ENCODE peak calls at places on chromosome 2, in nine cellular contexts. One of them, this sample, is unnamed.

GRCh38 chr2:160418398-160418765 is 75.2 kb downstream of the RBMS1 start:
- DNase-seq in uterus: no peak
- DNase-seq in MM.1S: no peak
- DNase-seq in OCI-LY7: no peak
- DNase-seq in AG04449: no peak
- DNase-seq in fibroblast of lung: no peak
- DNase-seq in WTC11: no peak
- DNase-seq in left ventricle myocardium inferior: no peak
- DNase-seq in mammary epithelial cell: no peak
- DNase-seq in this sample: no peak

GRCh38 chr2:214808961-214809750 is at the start of gene BARD1:
- DNase-seq in uterus: peak; percentile 47
- DNase-seq in OCI-LY7: peak; percentile 81
- DNase-seq in MM.1S: peak; percentile 74
- DNase-seq in mammary epithelial cell: peak; percentile 67
- DNase-seq in left ventricle myocardium inferior: peak; percentile 59
- DNase-seq in WTC11: peak; percentile 53
- DNase-seq in AG04449: no peak
- DNase-seq in fibroblast of lung: peak; percentile 55
- DNase-seq in this sample: peak; percentile 47

GRCh38 chr2:128374711-128375413 is 56.2 kb upstream of the HS6ST1 start:
- DNase-seq in left ventricle myocardium inferior: no peak
- DNase-seq in mammary epithelial cell: no peak
- DNase-seq in WTC11: peak; percentile 3
- DNase-seq in fibroblast of lung: peak; percentile 61
- DNase-seq in uterus: no peak
- DNase-seq in AG04449: no peak
- DNase-seq in MM.1S: no peak
- DNase-seq in OCI-LY7: no peak
- DNase-seq in this sample: no peak

GRCh38 chr2:68643874-68644485 is 601 bp downstream of the PROKR1 start:
- DNase-seq in mammary epithelial cell: no peak
- DNase-seq in uterus: no peak
- DNase-seq in MM.1S: no peak
- DNase-seq in AG04449: no peak
- DNase-seq in WTC11: no peak
- DNase-seq in left ventricle myocardium inferior: no peak
- DNase-seq in fibroblast of lung: no peak
- DNase-seq in OCI-LY7: no peak
- DNase-seq in this sample: no peak

GRCh38 chr2:164661349-164661748 is 40.1 kb upstream of the GRB14 start:
- DNase-seq in MM.1S: no peak
- DNase-seq in uterus: no peak
- DNase-seq in left ventricle myocardium inferior: no peak
- DNase-seq in AG04449: no peak
- DNase-seq in OCI-LY7: no peak
- DNase-seq in WTC11: no peak
- DNase-seq in mammary epithelial cell: peak; percentile 75
- DNase-seq in fibroblast of lung: peak; percentile 2
- DNase-seq in this sample: no peak

GRCh38 chr2:234751275-234751938 is 200.4 kb upstream of the SH3BP4 start:
- DNase-seq in MM.1S: no peak
- DNase-seq in WTC11: no peak
- DNase-seq in uterus: no peak
- DNase-seq in AG04449: no peak
- DNase-seq in fibroblast of lung: no peak
- DNase-seq in mammary epithelial cell: no peak
- DNase-seq in left ventricle myocardium inferior: no peak
- DNase-seq in OCI-LY7: no peak
- DNase-seq in this sample: no peak

GRCh38 chr2:119282966-119283511 is 59.4 kb downstream of the STEAP3 start:
- DNase-seq in left ventricle myocardium inferior: peak; percentile 60
- DNase-seq in OCI-LY7: no peak
- DNase-seq in mammary epithelial cell: peak; percentile 10
- DNase-seq in AG04449: no peak
- DNase-seq in uterus: no peak
- DNase-seq in MM.1S: no peak
- DNase-seq in fibroblast of lung: no peak
- DNase-seq in WTC11: no peak
- DNase-seq in this sample: peak; percentile 8

GRCh38 chr2:12501469-12502147 is 215.1 kb upstream of the TRIB2 start:
- DNase-seq in OCI-LY7: no peak
- DNase-seq in left ventricle myocardium inferior: peak; percentile 49
- DNase-seq in MM.1S: peak; percentile 68
- DNase-seq in WTC11: no peak
- DNase-seq in mammary epithelial cell: peak; percentile 30
- DNase-seq in fibroblast of lung: no peak
- DNase-seq in AG04449: no peak
- DNase-seq in uterus: peak; percentile 63
- DNase-seq in this sample: peak; percentile 56

GRCh38 chr2:199279146-199279545 is 178.6 kb downstream of the SATB2 start:
- DNase-seq in MM.1S: no peak
- DNase-seq in OCI-LY7: no peak
- DNase-seq in AG04449: no peak
- DNase-seq in uterus: no peak
- DNase-seq in fibroblast of lung: no peak
- DNase-seq in left ventricle myocardium inferior: no peak
- DNase-seq in mammary epithelial cell: no peak
- DNase-seq in WTC11: no peak
- DNase-seq in this sample: no peak

GRCh38 chr2:174846941-174847938 is 83.0 kb upstream of the CHRNA1 start:
- DNase-seq in fibroblast of lung: peak; percentile 98
- DNase-seq in OCI-LY7: no peak
- DNase-seq in uterus: no peak
- DNase-seq in mammary epithelial cell: peak; percentile 86
- DNase-seq in AG04449: peak; percentile 82
- DNase-seq in MM.1S: no peak
- DNase-seq in left ventricle myocardium inferior: no peak
- DNase-seq in WTC11: peak; percentile 34
- DNase-seq in this sample: no peak

GRCh38 chr2:124265641-124266040 is 240.6 kb downstream of the CNTNAP5 start:
- DNase-seq in fibroblast of lung: no peak
- DNase-seq in WTC11: no peak
- DNase-seq in mammary epithelial cell: no peak
- DNase-seq in AG04449: no peak
- DNase-seq in MM.1S: no peak
- DNase-seq in uterus: no peak
- DNase-seq in OCI-LY7: no peak
- DNase-seq in left ventricle myocardium inferior: no peak
- DNase-seq in this sample: no peak

GRCh38 chr2:19073522-19073921 is 284.9 kb downstream of the OSR1 start:
- DNase-seq in uterus: no peak
- DNase-seq in AG04449: no peak
- DNase-seq in WTC11: peak; percentile 53
- DNase-seq in MM.1S: no peak
- DNase-seq in fibroblast of lung: peak; percentile 72
- DNase-seq in left ventricle myocardium inferior: peak; percentile 16
- DNase-seq in OCI-LY7: no peak
- DNase-seq in mammary epithelial cell: peak; percentile 98
- DNase-seq in this sample: no peak

GRCh38 chr2:96928277-96928781 is 58.1 kb downstream of the FAM178B start:
- DNase-seq in WTC11: no peak
- DNase-seq in left ventricle myocardium inferior: no peak
- DNase-seq in mammary epithelial cell: peak; percentile 39
- DNase-seq in uterus: peak; percentile 78
- DNase-seq in MM.1S: no peak
- DNase-seq in AG04449: no peak
- DNase-seq in OCI-LY7: no peak
- DNase-seq in fibroblast of lung: no peak
- DNase-seq in this sample: no peak

GRCh38 chr2:69013837-69014796 is 1.1 kb downstream of the ANTXR1 start:
- DNase-seq in OCI-LY7: no peak
- DNase-seq in mammary epithelial cell: peak; percentile 24
- DNase-seq in AG04449: no peak
- DNase-seq in fibroblast of lung: peak; percentile 39
- DNase-seq in MM.1S: peak; percentile 11
- DNase-seq in left ventricle myocardium inferior: no peak
- DNase-seq in uterus: peak; percentile 28
- DNase-seq in WTC11: no peak
- DNase-seq in this sample: no peak

GRCh38 chr2:175576875-175577274 is 395.4 kb upstream of the ATP5MC3 start:
- DNase-seq in AG04449: no peak
- DNase-seq in uterus: no peak
- DNase-seq in WTC11: no peak
- DNase-seq in left ventricle myocardium inferior: no peak
- DNase-seq in fibroblast of lung: no peak
- DNase-seq in mammary epithelial cell: no peak
- DNase-seq in MM.1S: no peak
- DNase-seq in OCI-LY7: no peak
- DNase-seq in this sample: no peak

GRCh38 chr2:9234680-9235387 is 28.2 kb downstream of the ASAP2 start:
- DNase-seq in MM.1S: no peak
- DNase-seq in AG04449: peak; percentile 42
- DNase-seq in mammary epithelial cell: peak; percentile 98
- DNase-seq in OCI-LY7: no peak
- DNase-seq in fibroblast of lung: peak; percentile 71
- DNase-seq in WTC11: no peak
- DNase-seq in left ventricle myocardium inferior: no peak
- DNase-seq in uterus: no peak
- DNase-seq in this sample: no peak

DNA sequence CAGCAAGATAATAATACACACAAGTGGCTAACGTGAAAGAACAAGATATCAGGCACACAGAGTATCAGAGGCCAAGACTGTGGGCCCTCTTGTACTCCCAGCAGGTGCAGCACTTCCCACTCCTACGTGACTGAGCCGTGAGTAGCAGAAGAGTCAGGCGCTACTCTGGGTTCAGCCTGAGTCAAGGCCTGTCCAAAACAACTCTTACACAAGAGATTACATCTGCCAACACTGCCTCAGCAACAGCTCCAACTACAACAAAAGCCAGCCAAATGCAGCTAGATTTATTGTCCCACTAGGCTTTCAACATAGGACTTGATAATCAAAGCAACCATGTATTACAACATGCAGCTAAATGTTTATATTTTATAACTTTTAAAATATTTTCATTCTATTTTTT is 56.2 kb downstream of the ITSN2 start:
- DNase-seq in uterus: peak; percentile 89
- DNase-seq in OCI-LY7: no peak
- DNase-seq in MM.1S: no peak
- DNase-seq in WTC11: no peak
- DNase-seq in left ventricle myocardium inferior: peak; percentile 77
- DNase-seq in mammary epithelial cell: peak; percentile 78
- DNase-seq in AG04449: peak; percentile 55
- DNase-seq in fibroblast of lung: peak; percentile 98
- DNase-seq in this sample: no peak
- TF ChIP-seq CTCF in uterus: no peak
- TF ChIP-seq CTCF in OCI-LY7: no peak
- TF ChIP-seq CTCF in MM.1S: no peak
- TF ChIP-seq CTCF in WTC11: no peak
- TF ChIP-seq CTCF in left ventricle myocardium inferior: no peak
- TF ChIP-seq CTCF in mammary epithelial cell: no peak
- TF ChIP-seq CTCF in AG04449: no peak
- TF ChIP-seq CTCF in fibroblast of lung: no peak
- TF ChIP-seq CTCF in this sample: no peak

GRCh38 chr2:29841386-29842004 is 79.9 kb downstream of the ALK start:
- DNase-seq in MM.1S: peak; percentile 19
- DNase-seq in WTC11: peak; percentile 54
- DNase-seq in left ventricle myocardium inferior: no peak
- DNase-seq in mammary epithelial cell: no peak
- DNase-seq in AG04449: no peak
- DNase-seq in uterus: no peak
- DNase-seq in OCI-LY7: peak; percentile 32
- DNase-seq in fibroblast of lung: peak; percentile 28
- DNase-seq in this sample: peak; percentile 46

GRCh38 chr2:29834624-29835023 is 86.8 kb downstream of the ALK start:
- DNase-seq in uterus: no peak
- DNase-seq in mammary epithelial cell: peak; percentile 38
- DNase-seq in WTC11: no peak
- DNase-seq in fibroblast of lung: no peak
- DNase-seq in OCI-LY7: no peak
- DNase-seq in left ventricle myocardium inferior: no peak
- DNase-seq in AG04449: no peak
- DNase-seq in MM.1S: no peak
- DNase-seq in this sample: no peak

GRCh38 chr2:29837925-29838324 is 83.5 kb downstream of the ALK start:
- DNase-seq in fibroblast of lung: no peak
- DNase-seq in MM.1S: no peak
- DNase-seq in uterus: no peak
- DNase-seq in left ventricle myocardium inferior: no peak
- DNase-seq in mammary epithelial cell: no peak
- DNase-seq in WTC11: no peak
- DNase-seq in AG04449: no peak
- DNase-seq in OCI-LY7: no peak
- DNase-seq in this sample: no peak

GRCh38 chr2:29834036-29834540 is 87.3 kb downstream of the ALK start:
- DNase-seq in WTC11: no peak
- DNase-seq in uterus: no peak
- DNase-seq in OCI-LY7: no peak
- DNase-seq in left ventricle myocardium inferior: no peak
- DNase-seq in AG04449: no peak
- DNase-seq in fibroblast of lung: no peak
- DNase-seq in mammary epithelial cell: no peak
- DNase-seq in MM.1S: no peak
- DNase-seq in this sample: no peak

GRCh38 chr2:29839306-29839705 is 82.1 kb downstream of the ALK start:
- DNase-seq in AG04449: no peak
- DNase-seq in mammary epithelial cell: no peak
- DNase-seq in fibroblast of lung: no peak
- DNase-seq in WTC11: no peak
- DNase-seq in left ventricle myocardium inferior: no peak
- DNase-seq in uterus: no peak
- DNase-seq in OCI-LY7: no peak
- DNase-seq in MM.1S: no peak
- DNase-seq in this sample: no peak
- TF ChIP-seq CTCF in AG04449: no peak
- TF ChIP-seq CTCF in mammary epithelial cell: no peak
- TF ChIP-seq CTCF in fibroblast of lung: no peak
- TF ChIP-seq CTCF in WTC11: no peak
- TF ChIP-seq CTCF in left ventricle myocardium inferior: no peak
- TF ChIP-seq CTCF in uterus: no peak
- TF ChIP-seq CTCF in OCI-LY7: no peak
- TF ChIP-seq CTCF in MM.1S: no peak
- TF ChIP-seq CTCF in this sample: no peak

DNA sequence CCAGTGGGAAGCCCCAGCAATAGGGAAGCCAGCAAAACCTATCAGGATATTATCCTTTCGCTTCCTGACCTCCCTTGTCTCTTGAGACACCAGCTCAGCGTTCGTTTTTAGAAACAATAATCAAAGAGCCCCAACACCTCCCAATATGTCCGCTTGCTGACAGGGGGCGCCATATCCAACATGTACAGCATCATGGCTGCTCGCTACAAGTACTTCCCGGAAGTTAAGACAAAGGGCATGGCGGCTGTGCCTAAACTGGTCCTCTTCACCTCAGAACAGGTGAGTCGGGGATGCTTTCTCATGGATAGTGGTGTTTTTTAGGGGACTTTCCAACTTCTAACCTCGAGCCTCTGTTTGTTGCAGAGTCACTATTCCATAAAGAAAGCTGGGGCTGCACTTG is 28.7 kb downstream of the GAD1 start:
- DNase-seq in fibroblast of lung: no peak
- DNase-seq in AG04449: no peak
- DNase-seq in MM.1S: no peak
- DNase-seq in left ventricle myocardium inferior: no peak
- DNase-seq in OCI-LY7: peak; percentile 21
- DNase-seq in uterus: no peak
- DNase-seq in WTC11: peak; percentile 77
- DNase-seq in mammary epithelial cell: no peak
- DNase-seq in this sample: no peak
- TF ChIP-seq CTCF in fibroblast of lung: no peak
- TF ChIP-seq CTCF in AG04449: no peak
- TF ChIP-seq CTCF in MM.1S: peak; percentile 12
- TF ChIP-seq CTCF in left ventricle myocardium inferior: no peak
- TF ChIP-seq CTCF in OCI-LY7: peak; percentile 73
- TF ChIP-seq CTCF in uterus: no peak
- TF ChIP-seq CTCF in WTC11: peak; percentile 73
- TF ChIP-seq CTCF in mammary epithelial cell: peak; percentile 5
- TF ChIP-seq CTCF in this sample: no peak

GRCh38 chr2:10678225-10678624 is 11.6 kb downstream of the NOL10 start:
- DNase-seq in uterus: no peak
- DNase-seq in fibroblast of lung: no peak
- DNase-seq in AG04449: no peak
- DNase-seq in WTC11: no peak
- DNase-seq in mammary epithelial cell: no peak
- DNase-seq in left ventricle myocardium inferior: no peak
- DNase-seq in MM.1S: no peak
- DNase-seq in OCI-LY7: no peak
- DNase-seq in this sample: no peak
- TF ChIP-seq CTCF in uterus: no peak
- TF ChIP-seq CTCF in fibroblast of lung: no peak
- TF ChIP-seq CTCF in AG04449: no peak
- TF ChIP-seq CTCF in WTC11: no peak
- TF ChIP-seq CTCF in mammary epithelial cell: peak; percentile 18
- TF ChIP-seq CTCF in left ventricle myocardium inferior: no peak
- TF ChIP-seq CTCF in MM.1S: peak; percentile 16
- TF ChIP-seq CTCF in OCI-LY7: peak; percentile 67
- TF ChIP-seq CTCF in this sample: no peak